ENCODE peak calls at places on chromosomes 12 and 14, in four cellular contexts. G is OCI-LY7; F is CD8-positive, alpha-beta T cell; W is tibial artery. L is an unnamed sample.

GRCh38 chr12:119869720-119870119 is 7.4 kb downstream of the CIT start:
- DNase-seq in G (no peak), F (no peak), W (peak; percentile 41), L (no peak)

GRCh38 chr12:69389836-69390235 is 30.3 kb downstream of the YEATS4 start:
- DNase-seq in G (no peak), F (no peak), W (no peak), L (no peak)

GRCh38 chr12:57218030-57218853 is 1.6 kb downstream of the NXPH4 start:
- DNase-seq in G (no peak), F (no peak), W (no peak), L (no peak)

GRCh38 chr12:88538250-88538649 is 42.0 kb downstream of the KITLG start:
- DNase-seq in G (no peak), F (no peak), W (no peak), L (no peak)

GRCh38 chr14:73736842-73737241 is 22.7 kb upstream of the PNMA1 start:
- DNase-seq in G (no peak), F (no peak), W (no peak), L (peak; percentile 33)

GRCh38 chr14:80231732-80232131 is 20.4 kb upstream of the DIO2 start:
- DNase-seq in G (no peak), F (no peak), W (no peak), L (no peak)

GRCh38 chr12:19139795-19140194 is 10.3 kb downstream of the PLEKHA5 start:
- DNase-seq in G (no peak), F (no peak), W (no peak), L (no peak)

GRCh38 chr12:124636138-124636968 is 68.9 kb upstream of the NCOR2 start:
- DNase-seq in G (no peak), F (peak; percentile 61), W (peak; percentile 47), L (peak; percentile 60)

GRCh38 chr14:30874999-30875787 is 834 bp downstream of the COCH start:
- DNase-seq in G (peak; percentile 24), F (no peak), W (no peak), L (no peak)

GRCh38 chr14:51996148-51996746 is 6.9 kb downstream of the RTRAF start:
- DNase-seq in G (peak; percentile 16), F (no peak), W (no peak), L (no peak)

GRCh38 chr14:35932659-35933159 is 106.6 kb downstream of the BRMS1L start:
- DNase-seq in G (peak; percentile 11), F (peak; percentile 16), W (no peak), L (no peak)

GRCh38 chr12:117151195-117152031 is 38.9 kb downstream of the FBXO21 start:
- DNase-seq in G (peak; percentile 27), F (no peak), W (peak; percentile 70), L (peak; percentile 63)

GRCh38 chr14:68208726-68209125 is 389.1 kb downstream of the RAD51B start:
- DNase-seq in G (no peak), F (no peak), W (no peak), L (no peak)

GRCh38 chr12:2414810-2415567 is 362.2 kb downstream of the CACNA1C start:
- DNase-seq in G (no peak), F (no peak), W (no peak), L (peak; percentile 64)

GRCh38 chr12:49874142-49874897 is 29.4 kb downstream of the FAIM2 start:
- DNase-seq in G (no peak), F (no peak), W (no peak), L (no peak)

GRCh38 chr12:10196210-10196609 is 16.5 kb upstream of the GABARAPL1 start:
- DNase-seq in G (peak; percentile 94), F (no peak), W (no peak), L (no peak)

GRCh38 chr12:10119072-10119471 is 10.9 kb downstream of the CLEC7A start:
- DNase-seq in G (no peak), F (no peak), W (no peak), L (no peak)

GRCh38 chr12:3199551-3200031 is 122.4 kb downstream of the TSPAN9 start:
- DNase-seq in G (no peak), F (no peak), W (no peak), L (no peak)

GRCh38 chr12:124686001-124686884 is 118.8 kb upstream of the NCOR2 start:
- DNase-seq in G (no peak), F (no peak), W (no peak), L (no peak)

GRCh38 chr12:64571346-64571745 is 38.9 kb upstream of the RASSF3 start:
- DNase-seq in G (peak; percentile 27), F (no peak), W (no peak), L (no peak)

GRCh38 chr14:68312884-68313725 is 479.8 kb downstream of the ZFP36L1 start:
- DNase-seq in G (peak; percentile 40), F (no peak), W (no peak), L (no peak)

GRCh38 chr14:20697273-20698017 is 8.9 kb downstream of the ANG start:
- DNase-seq in G (peak; percentile 75), F (peak; percentile 64), W (peak; percentile 68), L (no peak)

GRCh38 chr14:100651999-100652508 is 64.8 kb upstream of the BEGAIN start:
- DNase-seq in G (no peak), F (no peak), W (no peak), L (no peak)

GRCh38 chr12:24378548-24379011 is 429.1 kb upstream of the SOX5 start:
- DNase-seq in G (no peak), F (no peak), W (no peak), L (no peak)

GRCh38 chr14:99479160-99479902 is 1.3 kb downstream of the SETD3 start:
- DNase-seq in G (no peak), F (no peak), W (no peak), L (no peak)

GRCh38 chr12:116143883-116144266 is 133.6 kb downstream of the MED13L start:
- DNase-seq in G (no peak), F (no peak), W (no peak), L (no peak)

GRCh38 chr12:116141833-116142162 is 135.7 kb downstream of the MED13L start:
- DNase-seq in G (no peak), F (no peak), W (no peak), L (no peak)

GRCh38 chr12:116141110-116141832 is 136.2 kb downstream of the MED13L start:
- DNase-seq in G (peak; percentile 17), F (no peak), W (no peak), L (no peak)

GRCh38 chr12:116144384-116144783 is 133.1 kb downstream of the MED13L start:
- DNase-seq in G (no peak), F (no peak), W (no peak), L (no peak)

DNA sequence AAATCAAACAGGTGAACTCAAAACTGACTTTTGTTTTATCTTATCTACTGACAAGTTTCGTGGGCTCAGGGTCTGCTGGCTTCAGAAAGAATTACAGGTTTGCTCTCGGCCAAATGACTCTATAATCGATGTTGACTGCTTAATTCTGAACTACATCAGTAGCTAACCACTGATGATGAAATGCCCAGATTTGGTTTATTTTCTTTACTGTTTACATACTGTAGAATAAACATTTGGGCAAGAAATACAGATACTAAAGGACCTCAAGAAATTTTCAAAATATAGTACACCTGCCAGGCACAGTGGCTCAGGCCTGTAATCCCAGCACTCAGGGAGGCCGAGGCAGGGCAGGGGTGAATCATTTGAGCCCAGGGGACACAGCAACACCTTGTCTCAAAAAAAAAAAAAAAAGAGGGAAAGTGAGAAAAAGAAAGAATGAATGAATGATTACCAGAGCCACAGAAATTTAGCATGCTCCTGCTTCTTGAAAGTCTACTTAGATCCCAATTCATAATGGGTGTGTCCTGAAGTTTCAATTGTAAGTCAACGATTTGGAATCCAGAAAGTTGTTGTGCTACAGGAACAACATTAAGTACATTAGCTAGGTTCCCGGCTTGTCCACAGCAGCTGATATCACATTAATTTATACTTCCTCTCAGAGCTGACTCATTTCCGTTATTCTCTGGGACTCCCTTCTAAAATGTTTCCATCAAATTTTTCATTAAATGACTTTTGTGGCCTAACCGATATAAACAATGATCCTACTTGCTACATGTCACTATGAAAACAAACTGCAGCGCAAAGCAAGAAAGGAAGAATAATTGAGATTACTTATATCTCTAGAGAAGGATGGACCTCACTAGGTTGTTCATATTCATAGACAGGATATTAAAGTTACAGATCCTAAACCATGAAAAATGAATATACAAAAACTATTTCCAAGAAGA is 134.3 kb downstream of the MED13L start:
- DNase-seq in G (no peak), F (no peak), W (no peak), L (no peak)
- H3K4me3 ChIP-seq in G (no peak overlapping the region), F (no peak overlapping the region), W (no peak overlapping the region), L (no peak overlapping the region)

DNA sequence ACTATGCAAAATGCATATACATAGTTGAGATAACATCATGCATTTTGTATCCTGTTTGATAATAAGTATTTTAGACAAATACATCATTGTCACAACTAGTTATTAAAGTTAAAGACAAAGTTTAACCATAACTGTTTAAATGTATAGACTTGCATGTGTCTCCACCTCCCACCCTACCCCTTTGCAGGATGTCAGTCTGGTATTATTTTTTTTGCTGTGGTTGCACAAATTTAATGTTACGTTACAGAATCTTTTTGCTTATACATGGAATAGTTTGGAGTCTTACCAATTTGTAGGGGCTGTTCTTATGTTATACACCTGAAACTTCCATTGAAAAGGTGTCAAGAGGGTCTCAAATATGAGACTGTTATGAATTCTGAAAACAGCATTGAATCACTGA is 5.6 kb downstream of the CHST11 start:
- DNase-seq in G (no peak), F (no peak), W (no peak), L (no peak)
- H3K27ac ChIP-seq in G (peak overlapping the region; percentile 59), F (peak overlapping the region; percentile 23), W (no peak overlapping the region), L (peak overlapping the region; percentile 68)

DNA sequence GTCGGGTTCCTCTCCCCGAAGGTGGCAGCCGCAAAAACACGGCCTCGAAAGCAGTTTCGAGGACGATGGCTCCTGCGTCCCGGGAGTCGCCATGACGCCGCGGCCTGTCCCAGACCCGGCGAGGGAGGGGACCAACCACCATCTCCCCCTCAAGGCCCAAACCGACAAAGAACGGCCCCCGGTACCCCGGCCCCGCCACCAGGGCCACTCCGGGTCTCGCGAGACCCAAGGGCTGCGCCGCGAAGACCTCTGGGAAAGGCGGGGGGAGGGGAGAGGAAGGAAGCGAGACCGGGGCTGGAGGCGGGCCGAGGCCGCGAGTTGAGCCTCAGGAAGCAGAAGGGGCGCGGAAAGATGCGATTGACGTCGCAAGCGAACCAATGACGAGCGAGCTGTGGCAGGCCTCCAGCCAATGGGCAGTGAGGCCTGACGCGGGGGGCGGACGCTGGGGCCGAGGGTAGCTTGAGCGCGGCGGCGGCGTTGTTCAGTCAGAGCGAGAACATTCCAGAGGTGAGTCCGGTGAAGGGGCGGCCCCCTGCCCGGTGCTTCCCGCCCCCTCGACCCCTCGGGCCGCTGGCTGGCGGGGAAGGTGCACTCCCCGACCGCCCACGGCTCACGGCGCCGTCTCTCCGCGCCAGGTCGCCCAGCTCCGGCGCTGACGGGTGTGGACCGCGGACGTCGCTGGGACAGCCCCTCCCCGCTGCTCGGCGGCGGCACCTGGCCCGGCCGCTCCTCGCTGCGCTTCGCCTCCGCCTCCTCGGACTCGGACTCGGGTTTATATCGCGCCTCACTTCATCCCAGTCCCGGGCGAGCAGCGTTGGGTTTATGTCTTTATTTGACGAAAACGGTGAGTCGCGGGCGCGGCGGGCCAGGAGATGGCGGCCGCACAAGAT is at the start of gene EIF5:
- DNase-seq in G (peak; percentile 99), F (peak; percentile 99), W (peak; percentile 98), L (peak; percentile 99)
- TF ChIP-seq CTCF in G (no peak), F (peak; percentile 38), W (peak; percentile 72), L (peak; percentile 83)

GRCh38 chr12:53344487-53344823 is 8.3 kb upstream of the SP7 start:
- DNase-seq in G (no peak), F (no peak), W (no peak), L (no peak)
- H3K4me3 ChIP-seq in G (peak overlapping the region; percentile 65), F (peak overlapping the region; percentile 33), W (peak overlapping the region; percentile 60), L (peak overlapping the region; percentile 70)

GRCh38 chr14:83923836-83924235 is 1606.1 kb upstream of the FLRT2 start:
- DNase-seq in G (no peak), F (no peak), W (no peak), L (no peak)
- H3K27ac ChIP-seq in G (no peak overlapping the region), F (no peak overlapping the region), W (no peak overlapping the region), L (no peak overlapping the region)

GRCh38 chr14:90447720-90448497 is 51.1 kb downstream of the CALM1 start:
- DNase-seq in G (peak; percentile 24), F (no peak), W (no peak), L (no peak)
- TF ChIP-seq CTCF in G (peak; percentile 38), F (no peak), W (no peak), L (no peak)